ENCODE peak calls at places on chromosomes 11 and 22, in ten cellular contexts. A, J, C, Y, O, V, L, E, H and G are unnamed samples.

GRCh38 chr22:18085188-18085587 is 7.4 kb downstream of the PEX26 start:
- DNase-seq in O (no peak), C (no peak), A (no peak), L (no peak), V (no peak), E (no peak), H (no peak), J (no peak), Y (no peak), G (no peak)

GRCh38 chr11:118957549-118957948 is 1.5 kb downstream of the UPK2 start:
- DNase-seq in C (no peak), J (no peak), O (no peak), A (no peak), E (no peak), Y (no peak), V (no peak), H (no peak), L (no peak), G (no peak)

GRCh38 chr11:113267536-113267935 is 46.8 kb upstream of the TTC12 start:
- DNase-seq in V (no peak), A (no peak), E (no peak), O (no peak), J (no peak), L (no peak), Y (no peak), H (no peak), C (no peak), G (no peak)

GRCh38 chr11:64638017-64638664 is 47.1 kb downstream of the SLC22A12 start:
- DNase-seq in A (no peak), H (no peak), J (no peak), C (no peak), L (peak), V (no peak), E (peak), O (no peak), Y (no peak), G (no peak)

GRCh38 chr22:30873086-30873650 is 95.4 kb downstream of the MORC2 start:
- DNase-seq in V (no peak), A (no peak), H (no peak), L (no peak), J (no peak), Y (no peak), O (no peak), E (no peak), C (no peak), G (no peak)

GRCh38 chr11:48066881-48067800 is 86.8 kb downstream of the PTPRJ start:
- DNase-seq in C (no peak), O (no peak), V (no peak), A (no peak), H (no peak), L (no peak), Y (no peak), E (no peak), J (no peak), G (no peak)

GRCh38 chr11:131671764-131672163 is 301.3 kb downstream of the NTM start:
- DNase-seq in O (no peak), J (no peak), E (no peak), H (no peak), L (peak), C (no peak), A (no peak), Y (no peak), V (no peak), G (no peak)

GRCh38 chr11:65454311-65454695 is 31.7 kb downstream of the NEAT1 start:
- DNase-seq in O (no peak), L (no peak), H (no peak), E (peak), C (no peak), V (no peak), Y (no peak), J (no peak), A (no peak), G (no peak)

GRCh38 chr11:73662445-73663157 is 16.2 kb downstream of the PLEKHB1 start:
- DNase-seq in Y (no peak), L (no peak), J (no peak), C (no peak), A (no peak), E (no peak), O (no peak), H (no peak), V (no peak), G (no peak)